ENCODE peak calls at places on chromosomes 11 and 22, in five cellular contexts. C is HepG2, H is K562, T is H1, A is GM12878. F is an unnamed sample.

GRCh38 chr11:75384438-75385080 is 14.8 kb upstream of the RPS3 start:
- DNase-seq in C (peak), H (peak), T (peak), A (no peak), F (peak)

GRCh38 chr11:61120865-61121831 is 18.9 kb downstream of the CD5 start:
- DNase-seq in C (no peak), H (no peak), T (no peak), A (no peak), F (peak)

GRCh38 chr11:68992743-68993255 is 12.0 kb upstream of the MRGPRD start:
- DNase-seq in C (no peak), H (no peak), T (no peak), A (no peak), F (peak)

GRCh38 chr11:34560511-34560910 is 46.9 kb upstream of the ELF5 start:
- DNase-seq in C (no peak), H (no peak), T (no peak), A (no peak), F (no peak)

GRCh38 chr11:88421530-88421929 is 84.0 kb upstream of the CTSC start:
- DNase-seq in C (no peak), H (peak), T (no peak), A (peak), F (no peak)

GRCh38 chr22:32473388-32473952 is 1.1 kb upstream of the FBXO7 start:
- DNase-seq in C (peak), H (peak), T (no peak), A (peak), F (peak)

GRCh38 chr11:62665630-62666258 is 632 bp downstream of the CSKMT start:
- DNase-seq in C (no peak), H (peak), T (no peak), A (no peak), F (peak)

GRCh38 chr11:71428861-71429435 is 19.2 kb downstream of the DHCR7 start:
- DNase-seq in C (peak), H (no peak), T (no peak), A (no peak), F (no peak)

GRCh38 chr11:3840289-3840869 is 380 bp downstream of the RHOG start:
- DNase-seq in C (no peak), H (no peak), T (no peak), A (no peak), F (peak)

GRCh38 chr11:72773291-72773690 is 20.6 kb downstream of the STARD10 start:
- DNase-seq in C (no peak), H (peak), T (no peak), A (no peak), F (peak)

GRCh38 chr11:131914299-131914902 is 544.0 kb downstream of the NTM start:
- DNase-seq in C (no peak), H (no peak), T (no peak), A (no peak), F (peak)

GRCh38 chr22:24141586-24141985 is 39.7 kb upstream of the SUSD2 start:
- DNase-seq in C (no peak), H (no peak), T (no peak), A (no peak), F (no peak)

GRCh38 chr22:24140357-24140756 is 40.9 kb upstream of the SUSD2 start:
- DNase-seq in C (no peak), H (no peak), T (no peak), A (no peak), F (no peak)

GRCh38 chr22:24137595-24137994 is 43.7 kb upstream of the SUSD2 start:
- DNase-seq in C (no peak), H (no peak), T (no peak), A (no peak), F (no peak)

GRCh38 chr22:24142241-24142640 is 39.0 kb upstream of the SUSD2 start:
- DNase-seq in C (no peak), H (no peak), T (no peak), A (no peak), F (no peak)

GRCh38 chr22:24138649-24139420 is 42.5 kb upstream of the SUSD2 start:
- DNase-seq in C (no peak), H (no peak), T (no peak), A (no peak), F (no peak)
- TF ChIP-seq GABPA in C (no peak), H (no peak), T (no peak), A (no peak), F (no peak)

GRCh38 chr11:86802601-86803051 is 2.3 kb downstream of the PRSS23 start:
- DNase-seq in C (peak), H (peak), T (no peak), A (no peak), F (peak)

GRCh38 chr11:86802146-86802545 is 1.8 kb downstream of the PRSS23 start:
- DNase-seq in C (no peak), H (no peak), T (no peak), A (no peak), F (no peak)

GRCh38 chr11:86800076-86800955 is at the start of gene PRSS23:
- DNase-seq in C (no peak), H (peak), T (no peak), A (no peak), F (peak)

GRCh38 chr11:86799680-86800075 is 664 bp upstream of the PRSS23 start:
- DNase-seq in C (no peak), H (no peak), T (no peak), A (no peak), F (peak)

DNA sequence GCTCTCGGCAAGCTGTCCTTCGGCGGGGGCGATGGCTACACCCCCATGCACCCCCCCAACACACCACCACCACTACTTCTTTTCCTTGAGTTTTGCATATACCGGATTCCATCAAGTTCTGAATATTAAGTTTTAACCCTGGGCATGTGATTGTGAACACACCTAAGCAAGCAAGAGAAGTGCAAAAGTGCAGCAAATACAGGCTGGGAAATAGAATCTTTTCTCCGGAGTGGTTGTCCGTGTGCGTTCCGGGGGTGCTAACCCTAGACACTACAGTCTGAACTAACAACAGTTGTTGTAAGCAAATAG is 568 bp downstream of the PRSS23 start:
- DNase-seq in C (no peak), H (no peak), T (no peak), A (no peak), F (no peak)
- TF ChIP-seq RAD21 in C (no peak), H (no peak), T (no peak), A (no peak), F (no peak)

DNA sequence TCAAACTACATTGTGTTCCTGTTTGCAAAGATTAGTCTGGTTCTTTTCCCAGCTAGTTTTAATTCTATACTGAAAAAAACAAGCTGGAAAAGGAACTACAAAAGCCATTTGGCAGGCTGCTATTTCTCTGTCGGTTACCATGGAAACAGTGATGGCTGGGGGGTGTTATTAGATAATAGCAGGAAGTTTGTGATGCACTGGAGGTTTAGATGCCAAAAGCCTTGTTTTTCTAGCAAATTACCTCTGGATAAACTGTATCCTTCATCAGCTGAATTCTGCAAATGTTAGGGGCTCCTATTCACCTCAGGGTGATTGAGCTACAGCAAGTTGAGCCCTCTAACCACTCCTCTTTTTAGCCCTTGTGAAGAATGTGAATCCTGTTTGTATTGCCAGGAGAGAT is 25.2 kb downstream of the ALKBH3 start:
- DNase-seq in C (no peak), H (no peak), T (no peak), A (no peak), F (peak)
- TF ChIP-seq GABPA in C (no peak), H (no peak), T (no peak), A (no peak), F (no peak)

GRCh38 chr11:73944085-73944484 is 6.7 kb upstream of the DNAJB13 start:
- DNase-seq in C (no peak), H (no peak), T (no peak), A (no peak), F (no peak)

GRCh38 chr11:73949246-73949645 is 1.6 kb upstream of the DNAJB13 start:
- DNase-seq in C (no peak), H (no peak), T (no peak), A (no peak), F (no peak)

GRCh38 chr11:73944901-73945300 is 5.9 kb upstream of the DNAJB13 start:
- DNase-seq in C (no peak), H (no peak), T (no peak), A (no peak), F (no peak)

GRCh38 chr11:73945396-73945795 is 5.4 kb upstream of the DNAJB13 start:
- DNase-seq in C (no peak), H (no peak), T (no peak), A (no peak), F (no peak)

DNA sequence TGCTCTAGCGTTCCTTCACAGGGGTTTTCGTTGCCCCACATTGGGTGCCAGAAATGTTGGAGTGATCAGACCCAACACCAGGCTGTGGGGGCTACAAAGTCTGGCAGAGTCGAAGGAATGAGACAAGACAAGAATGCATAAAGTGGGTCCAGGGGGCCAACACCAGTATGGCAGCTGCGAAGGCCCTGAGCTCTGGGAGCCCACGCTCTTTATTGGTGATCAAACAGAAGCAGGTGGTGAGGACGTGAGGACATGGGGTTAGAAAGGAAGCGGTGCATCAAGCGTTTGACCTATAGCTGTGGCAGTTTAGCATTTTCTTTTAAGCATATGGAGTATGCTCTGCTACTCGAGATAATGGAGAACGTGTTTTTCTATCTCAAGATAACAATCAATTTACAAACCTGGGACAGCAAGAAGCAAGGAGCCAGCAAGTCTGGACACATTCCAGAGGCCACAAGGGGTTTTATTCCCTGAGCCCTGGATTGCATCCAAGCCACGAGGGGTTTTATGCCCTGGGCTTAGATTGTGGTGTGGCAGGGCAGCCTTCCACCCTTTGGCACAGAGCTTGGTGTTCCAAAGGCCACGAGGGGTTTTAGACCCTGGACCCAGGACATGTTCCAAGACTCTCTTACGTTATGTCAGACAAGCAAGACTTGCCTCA is 3.9 kb upstream of the DNAJB13 start:
- DNase-seq in C (no peak), H (no peak), T (no peak), A (no peak), F (no peak)
- TF ChIP-seq RAD21 in C (no peak), H (no peak), T (no peak), A (no peak), F (no peak)

DNA sequence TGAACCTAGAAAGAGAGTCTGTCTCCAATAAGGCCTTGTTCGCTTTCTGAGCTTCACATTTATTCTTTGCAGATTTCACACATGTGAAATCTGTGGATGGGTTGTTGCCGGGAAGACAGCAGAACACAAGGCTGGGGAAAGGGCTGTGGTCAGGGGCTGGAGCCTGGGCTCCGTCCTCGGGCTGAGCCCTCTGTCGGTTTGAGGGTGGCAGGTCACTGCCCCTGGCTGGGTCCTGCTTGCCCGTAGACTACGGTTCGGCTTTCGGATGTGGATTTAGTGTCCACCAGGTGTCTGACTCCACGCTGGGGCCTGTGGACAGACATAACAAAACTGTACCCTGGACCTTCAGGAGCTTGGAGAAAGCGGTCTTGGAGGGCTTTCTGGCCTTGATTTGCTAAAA is 117.0 kb upstream of the ALX4 start:
- DNase-seq in C (no peak), H (no peak), T (no peak), A (no peak), F (no peak)
- TF ChIP-seq GABPA in C (no peak), H (no peak), T (no peak), A (no peak), F (no peak)

GRCh38 chr22:17865183-17866055 is 91.2 kb upstream of the BID start:
- DNase-seq in C (no peak), H (no peak), T (no peak), A (no peak), F (no peak)

GRCh38 chr22:17866127-17866526 is 91.9 kb upstream of the BID start:
- DNase-seq in C (no peak), H (no peak), T (no peak), A (no peak), F (no peak)

GRCh38 chr22:17866621-17867020 is 92.4 kb upstream of the BID start:
- DNase-seq in C (no peak), H (no peak), T (no peak), A (no peak), F (no peak)

GRCh38 chr22:17868771-17869170 is 94.5 kb upstream of the BID start:
- DNase-seq in C (no peak), H (no peak), T (no peak), A (no peak), F (peak)

GRCh38 chr22:17867160-17867785 is 93.0 kb upstream of the BID start:
- DNase-seq in C (no peak), H (peak), T (no peak), A (no peak), F (peak)
- TF ChIP-seq RAD21 in C (no peak), H (no peak), T (no peak), A (no peak), F (no peak)